ENCODE peak calls at places on chromosome 16, in five cellular contexts. B is K562, Q is GM12878, S is HCT116, F is SK-N-SH. D is an unnamed sample.

GRCh38 chr16:30438835-30439234 is 6.8 kb downstream of the SEPHS2 start:
- DNase-seq in B (no peak), Q (no peak), F (no peak), S (no peak), D (no peak)

GRCh38 chr16:4114257-4115208 is 1.7 kb downstream of the ADCY9 start:
- DNase-seq in S (no peak), F (no peak), Q (no peak), B (no peak), D (peak; percentile 52)

GRCh38 chr16:29852654-29853053 is 10.4 kb downstream of the CDIPT start:
- DNase-seq in F (no peak), B (no peak), S (no peak), Q (no peak), D (no peak)

GRCh38 chr16:21083729-21084268 is 66.8 kb downstream of the DNAH3 start:
- DNase-seq in F (peak; percentile 60), B (peak; percentile 62), S (peak; percentile 44), Q (no peak), D (peak; percentile 90)

GRCh38 chr16:56252835-56253234 is 61.5 kb downstream of the GNAO1 start:
- DNase-seq in S (no peak), F (no peak), B (no peak), Q (no peak), D (no peak)

GRCh38 chr16:19384656-19385055 is 33.0 kb upstream of the TMC5 start:
- DNase-seq in S (peak; percentile 78), B (no peak), F (no peak), Q (no peak), D (no peak)

GRCh38 chr16:1124795-1125194 is 28.1 kb upstream of the CACNA1H start:
- DNase-seq in F (no peak), B (no peak), Q (no peak), S (no peak), D (no peak)

GRCh38 chr16:65249768-65250167 is 127.9 kb upstream of the CDH11 start:
- DNase-seq in Q (no peak), S (no peak), B (no peak), F (no peak), D (no peak)

GRCh38 chr16:19860146-19861030 is 24.3 kb downstream of the GPRC5B start:
- DNase-seq in Q (no peak), F (no peak), S (no peak), B (no peak), D (no peak)

GRCh38 chr16:66365588-66365987 is 903 bp upstream of the CDH5 start:
- DNase-seq in B (no peak), S (no peak), Q (no peak), F (no peak), D (no peak)

GRCh38 chr16:4477966-4478365 is 1.8 kb downstream of the HMOX2 start:
- DNase-seq in S (peak; percentile 45), Q (no peak), B (no peak), F (peak; percentile 31), D (no peak)

GRCh38 chr16:66254106-66254505 is 112.4 kb upstream of the CDH5 start:
- DNase-seq in B (no peak), Q (no peak), S (no peak), F (no peak), D (no peak)

GRCh38 chr16:68762996-68763756 is 26.1 kb downstream of the CDH1 start:
- DNase-seq in S (no peak), B (no peak), F (no peak), Q (no peak), D (no peak)

GRCh38 chr16:5863207-5863606 is 765.6 kb upstream of the EEF2KMT start:
- DNase-seq in F (peak; percentile 78), S (no peak), B (no peak), Q (no peak), D (no peak)

GRCh38 chr16:30948956-30949654 is at the start of gene ORAI3:
- DNase-seq in Q (no peak), F (peak; percentile 80), B (peak; percentile 71), S (no peak), D (no peak)

GRCh38 chr16:51237207-51237606 is 86.1 kb upstream of the SALL1 start:
- DNase-seq in F (no peak), S (no peak), Q (no peak), B (no peak), D (no peak)

GRCh38 chr16:9755076-9755475 is 427.2 kb downstream of the GRIN2A start:
- DNase-seq in F (no peak), B (no peak), Q (no peak), S (no peak), D (no peak)

GRCh38 chr16:50842589-50842988 is 100.7 kb downstream of the CYLD start:
- DNase-seq in F (no peak), B (no peak), Q (no peak), S (no peak), D (no peak)

GRCh38 chr16:4679854-4680636 is 13.3 kb upstream of the NUDT16L1 start:
- DNase-seq in S (no peak), Q (no peak), B (no peak), F (no peak), D (no peak)

GRCh38 chr16:7443108-7443507 is 110.5 kb downstream of the RBFOX1 start:
- DNase-seq in F (no peak), Q (no peak), B (no peak), S (no peak), D (no peak)

GRCh38 chr16:69187387-69187890 is 475 bp downstream of the SNTB2 start:
- DNase-seq in Q (no peak), F (peak; percentile 87), S (no peak), B (peak; percentile 76), D (no peak)

GRCh38 chr16:88764913-88765349 is 20.1 kb downstream of the PIEZO1 start:
- DNase-seq in S (no peak), Q (no peak), B (no peak), F (no peak), D (no peak)

GRCh38 chr16:65846210-65846602 is 520.3 kb upstream of the CDH5 start:
- DNase-seq in B (no peak), Q (no peak), S (no peak), F (no peak), D (no peak)

GRCh38 chr16:81566245-81567007 is 121.8 kb downstream of the CMIP start:
- DNase-seq in Q (no peak), B (no peak), F (no peak), S (no peak), D (no peak)

GRCh38 chr16:1534021-1535020 is 855 bp downstream of the TMEM204 start:
- DNase-seq in B (no peak), S (no peak), Q (no peak), F (no peak), D (no peak)

GRCh38 chr16:80580109-80580832 is 39.5 kb downstream of the DYNLRB2 start:
- DNase-seq in F (no peak), B (no peak), Q (peak; percentile 89), S (no peak), D (no peak)

GRCh38 chr16:88526906-88527185 is 43.4 kb upstream of the ZC3H18 start:
- DNase-seq in Q (no peak), B (no peak), F (no peak), S (no peak), D (no peak)

GRCh38 chr16:24309222-24309905 is 53.2 kb downstream of the CACNG3 start:
- DNase-seq in S (peak; percentile 36), F (no peak), B (peak; percentile 16), Q (no peak), D (no peak)

GRCh38 chr16:84884311-84885023 is 64.7 kb downstream of the CRISPLD2 start:
- DNase-seq in Q (no peak), B (peak; percentile 71), F (no peak), S (no peak), D (peak; percentile 62)

GRCh38 chr16:53515259-53515658 is 12.2 kb upstream of the AKTIP start:
- DNase-seq in Q (no peak), B (no peak), S (no peak), F (no peak), D (no peak)

GRCh38 chr16:3983081-3983520 is 102.6 kb upstream of the CREBBP start:
- DNase-seq in B (peak; percentile 78), F (peak; percentile 91), Q (no peak), S (peak; percentile 60), D (peak; percentile 73)

GRCh38 chr16:57071840-57072541 is 20.4 kb upstream of the CPNE2 start:
- DNase-seq in F (no peak), Q (no peak), B (no peak), S (peak; percentile 26), D (no peak)

GRCh38 chr16:89422905-89423630 is 67.3 kb downstream of the ANKRD11 start:
- DNase-seq in S (no peak), F (no peak), Q (peak; percentile 72), B (no peak), D (no peak)

GRCh38 chr16:11139624-11140375 is 116.2 kb downstream of the SOCS1 start:
- DNase-seq in F (no peak), Q (no peak), B (no peak), S (peak; percentile 13), D (no peak)
- TF ChIP-seq YY1 in F (no peak), Q (no peak), B (no peak), S (no peak), D (no peak)

GRCh38 chr16:12093902-12094301 is 117.4 kb downstream of the SNX29 start:
- DNase-seq in B (no peak), Q (no peak), F (no peak), S (no peak), D (no peak)

GRCh38 chr16:12096828-12097522 is 120.4 kb downstream of the SNX29 start:
- DNase-seq in F (no peak), S (no peak), Q (no peak), B (no peak), D (no peak)

GRCh38 chr16:12096162-12096781 is 119.7 kb downstream of the SNX29 start:
- DNase-seq in S (no peak), F (no peak), Q (no peak), B (no peak), D (no peak)

GRCh38 chr16:12094537-12095265 is 118.2 kb downstream of the SNX29 start:
- DNase-seq in Q (no peak), B (no peak), F (no peak), S (no peak), D (no peak)

GRCh38 chr16:12095275-12096161 is 119.0 kb downstream of the SNX29 start:
- DNase-seq in B (peak; percentile 77), F (peak; percentile 76), Q (no peak), S (peak; percentile 22), D (peak; percentile 81)
- TF ChIP-seq YY1 in B (no peak), F (no peak), Q (peak; percentile 28), S (no peak), D (no peak)

GRCh38 chr16:27676807-27677206 is 126.9 kb downstream of the KATNIP start:
- DNase-seq in S (no peak), Q (no peak), F (no peak), B (no peak), D (no peak)

GRCh38 chr16:27665881-27666280 is 115.9 kb downstream of the KATNIP start:
- DNase-seq in Q (no peak), S (no peak), F (no peak), B (no peak), D (no peak)

GRCh38 chr16:27670071-27670825 is 120.3 kb downstream of the KATNIP start:
- DNase-seq in S (no peak), B (no peak), Q (no peak), F (no peak), D (no peak)

GRCh38 chr16:27677300-27677699 is 127.4 kb downstream of the KATNIP start:
- DNase-seq in Q (no peak), S (no peak), F (no peak), B (no peak), D (no peak)

GRCh38 chr16:27671410-27671809 is 121.5 kb downstream of the KATNIP start:
- DNase-seq in B (no peak), Q (no peak), F (no peak), S (no peak), D (no peak)
- TF ChIP-seq YY1 in B (no peak), Q (no peak), F (no peak), S (no peak), D (no peak)

GRCh38 chr16:70253291-70254094 is 1.8 kb upstream of the EXOSC6 start:
- DNase-seq in Q (no peak), B (peak; percentile 44), F (peak; percentile 62), S (peak; percentile 28), D (peak; percentile 81)
- TF ChIP-seq YY1 in Q (no peak), B (no peak), F (no peak), S (no peak), D (no peak)